ENCODE peak calls at places on chromosomes 13 and 19, in eight cellular contexts. G is activated T-cell treated with anti-CD3 and anti-CD28 coated beads, Interleukin-2, amount 50 U/mL, for 72 hours; J is CD8-positive, alpha-beta memory T cell; K is stimulated activated CD4-positive, alpha-beta T cell treated with anti-CD3 and anti-CD28 coated beads, Interleukin-15, amount 100 ng/mL, for 1 hour; Q is omental fat pad; Z is stomach; X is activated gamma-delta T cell treated with anti-CD3 and anti-CD28 coated beads, Interleukin-2, amount 50 U/mL, for 16 hours; O is NT2/D1. L is an unnamed sample.
A peak's percentile ranks its signal among the peaks of the same experiment; 100 is the strongest.

GRCh38 chr13:30881931-30882899 is 23.9 kb upstream of the MEDAG start:
- DNase-seq in G (no peak), J (no peak), K (no peak), Q (no peak), Z (no peak), X (no peak), O (no peak), L (no peak)

GRCh38 chr13:40801255-40802217 is 12.1 kb downstream of the SLC25A15 start:
- DNase-seq in G (no peak), J (no peak), K (no peak), Q (no peak), Z (no peak), X (no peak), O (no peak), L (peak; percentile 76)

GRCh38 chr13:107835339-107836018 is 379.9 kb downstream of the LIG4 start:
- DNase-seq in G (no peak), J (no peak), K (no peak), Q (no peak), Z (no peak), X (no peak), O (no peak), L (no peak)

GRCh38 chr13:44591316-44591715 is 15.2 kb upstream of the TSC22D1 start:
- DNase-seq in G (no peak), J (no peak), K (no peak), Q (no peak), Z (no peak), X (no peak), O (no peak), L (no peak)

GRCh38 chr13:24271611-24272451 is 37.5 kb upstream of the C1QTNF9 start:
- DNase-seq in G (peak; percentile 62), J (peak; percentile 84), K (no peak), Q (no peak), Z (peak; percentile 70), X (no peak), O (no peak), L (peak; percentile 79)

GRCh38 chr19:39951686-39952085 is 17.3 kb upstream of the FCGBP start:
- DNase-seq in G (no peak), J (no peak), K (no peak), Q (no peak), Z (peak; percentile 22), X (no peak), O (no peak), L (no peak)

GRCh38 chr19:50230379-50231351 is 27.2 kb downstream of the MYH14 start:
- DNase-seq in G (no peak), J (no peak), K (no peak), Q (no peak), Z (no peak), X (no peak), O (no peak), L (no peak)

GRCh38 chr13:37878496-37878895 is 8.9 kb upstream of the TRPC4 start:
- DNase-seq in G (no peak), J (no peak), K (no peak), Q (no peak), Z (no peak), X (no peak), O (no peak), L (no peak)